ENCODE peak calls at places on chromosomes 5 and 9, in five cellular contexts. One of them, this sample, is unnamed.

GRCh38 chr9:93801120-93801519 is 154.0 kb downstream of the BARX1 start:
- DNase-seq in activated CD8-positive, alpha-beta memory T cell treated with anti-CD3 and anti-CD28 coated beads for 4 hours: no peak
- DNase-seq in progenitor cell of endocrine pancreas: no peak
- DNase-seq in NCI-H146: no peak
- DNase-seq in psoas muscle: no peak
- DNase-seq in this sample: no peak

GRCh38 chr9:114386361-114386885 is 1.4 kb downstream of the AKNA start:
- DNase-seq in psoas muscle: no peak
- DNase-seq in NCI-H146: no peak
- DNase-seq in progenitor cell of endocrine pancreas: no peak
- DNase-seq in activated CD8-positive, alpha-beta memory T cell treated with anti-CD3 and anti-CD28 coated beads for 4 hours: no peak
- DNase-seq in this sample: no peak

GRCh38 chr5:156201793-156202388 is 125.1 kb upstream of the SGCD start:
- DNase-seq in NCI-H146: no peak
- DNase-seq in progenitor cell of endocrine pancreas: no peak
- DNase-seq in psoas muscle: no peak
- DNase-seq in activated CD8-positive, alpha-beta memory T cell treated with anti-CD3 and anti-CD28 coated beads for 4 hours: no peak
- DNase-seq in this sample: no peak

GRCh38 chr5:143406408-143406807 is 2.9 kb upstream of the NR3C1 start:
- DNase-seq in NCI-H146: no peak
- DNase-seq in psoas muscle: no peak
- DNase-seq in progenitor cell of endocrine pancreas: no peak
- DNase-seq in activated CD8-positive, alpha-beta memory T cell treated with anti-CD3 and anti-CD28 coated beads for 4 hours: no peak
- DNase-seq in this sample: no peak

GRCh38 chr5:98839469-98840383 is 66.3 kb downstream of the RGMB start:
- DNase-seq in psoas muscle: no peak
- DNase-seq in NCI-H146: no peak
- DNase-seq in progenitor cell of endocrine pancreas: no peak
- DNase-seq in activated CD8-positive, alpha-beta memory T cell treated with anti-CD3 and anti-CD28 coated beads for 4 hours: no peak
- DNase-seq in this sample: peak

GRCh38 chr9:96503918-96504317 is 53.9 kb downstream of the HABP4 start:
- DNase-seq in NCI-H146: no peak
- DNase-seq in psoas muscle: no peak
- DNase-seq in progenitor cell of endocrine pancreas: no peak
- DNase-seq in activated CD8-positive, alpha-beta memory T cell treated with anti-CD3 and anti-CD28 coated beads for 4 hours: no peak
- DNase-seq in this sample: no peak

GRCh38 chr5:606526-607399 is 5.4 kb upstream of the CEP72 start:
- DNase-seq in NCI-H146: no peak
- DNase-seq in progenitor cell of endocrine pancreas: no peak
- DNase-seq in psoas muscle: peak
- DNase-seq in activated CD8-positive, alpha-beta memory T cell treated with anti-CD3 and anti-CD28 coated beads for 4 hours: no peak
- DNase-seq in this sample: no peak

GRCh38 chr9:135032041-135032835 is 55.2 kb upstream of the OLFM1 start:
- DNase-seq in progenitor cell of endocrine pancreas: no peak
- DNase-seq in psoas muscle: peak
- DNase-seq in activated CD8-positive, alpha-beta memory T cell treated with anti-CD3 and anti-CD28 coated beads for 4 hours: no peak
- DNase-seq in NCI-H146: no peak
- DNase-seq in this sample: no peak

GRCh38 chr9:124180557-124180956 is 77.2 kb upstream of the NEK6 start:
- DNase-seq in NCI-H146: no peak
- DNase-seq in activated CD8-positive, alpha-beta memory T cell treated with anti-CD3 and anti-CD28 coated beads for 4 hours: no peak
- DNase-seq in progenitor cell of endocrine pancreas: no peak
- DNase-seq in psoas muscle: no peak
- DNase-seq in this sample: no peak

GRCh38 chr5:150350524-150351344 is 6.8 kb upstream of the TCOF1 start:
- DNase-seq in NCI-H146: peak
- DNase-seq in psoas muscle: peak
- DNase-seq in activated CD8-positive, alpha-beta memory T cell treated with anti-CD3 and anti-CD28 coated beads for 4 hours: no peak
- DNase-seq in progenitor cell of endocrine pancreas: peak
- DNase-seq in this sample: peak

GRCh38 chr9:81052846-81053245 is 636.5 kb downstream of the TLE1 start:
- DNase-seq in activated CD8-positive, alpha-beta memory T cell treated with anti-CD3 and anti-CD28 coated beads for 4 hours: no peak
- DNase-seq in progenitor cell of endocrine pancreas: no peak
- DNase-seq in NCI-H146: no peak
- DNase-seq in psoas muscle: no peak
- DNase-seq in this sample: no peak

GRCh38 chr5:173611706-173612105 is 4.7 kb downstream of the BOD1 start:
- DNase-seq in activated CD8-positive, alpha-beta memory T cell treated with anti-CD3 and anti-CD28 coated beads for 4 hours: no peak
- DNase-seq in psoas muscle: no peak
- DNase-seq in NCI-H146: no peak
- DNase-seq in progenitor cell of endocrine pancreas: no peak
- DNase-seq in this sample: no peak

GRCh38 chr5:122864400-122864799 is 19.0 kb downstream of the SNX24 start:
- DNase-seq in NCI-H146: no peak
- DNase-seq in activated CD8-positive, alpha-beta memory T cell treated with anti-CD3 and anti-CD28 coated beads for 4 hours: no peak
- DNase-seq in psoas muscle: no peak
- DNase-seq in progenitor cell of endocrine pancreas: no peak
- DNase-seq in this sample: no peak